ENCODE peak calls at places on chromosomes 12 and 14, in four cellular contexts. H is prostate gland, V is WERI-Rb-1, O is PC-3. C is an unnamed sample. For H3K27me3, the result is how much of the 10 kb centered on the place peaks cover.

GRCh38 chr14:69316449-69317391 is 56.8 kb downstream of the GALNT16 start:
- DNase-seq in H (no peak), V (no peak), O (peak), C (peak)

GRCh38 chr14:75559451-75560187 is 18.8 kb upstream of the FLVCR2 start:
- DNase-seq in H (peak), V (no peak), O (peak), C (peak)

GRCh38 chr12:5511644-5512584 is 80.0 kb downstream of the NTF3 start:
- DNase-seq in H (peak), V (no peak), O (peak), C (no peak)

GRCh38 chr12:70948976-70949336 is 28.4 kb upstream of the PTPRR start:
- DNase-seq in H (no peak), V (no peak), O (no peak), C (no peak)

GRCh38 chr12:82832091-82832490 is 145.4 kb downstream of the TMTC2 start:
- DNase-seq in H (no peak), V (no peak), O (no peak), C (no peak)

GRCh38 chr12:14975451-14975850 is 2.6 kb downstream of the PDE6H start:
- DNase-seq in H (no peak), V (no peak), O (no peak), C (no peak)

GRCh38 chr12:6962285-6963015 is 8.0 kb downstream of the PHB2 start:
- DNase-seq in H (peak), V (no peak), O (no peak), C (no peak)

GRCh38 chr14:56120091-56120632 is 2.0 kb downstream of the PELI2 start:
- DNase-seq in H (no peak), V (peak), O (no peak), C (no peak)

GRCh38 chr12:9741726-9742125 is 8.8 kb upstream of the CLECL1 start:
- DNase-seq in H (no peak), V (no peak), O (no peak), C (no peak)

GRCh38 chr14:52793061-52793460 is 1.7 kb upstream of the GNPNAT1 start:
- DNase-seq in H (no peak), V (no peak), O (no peak), C (no peak)

GRCh38 chr14:96271421-96271762 is 15.4 kb downstream of the BDKRB1 start:
- DNase-seq in H (no peak), V (no peak), O (no peak), C (peak)

GRCh38 chr14:104317500-104317805 is 179.1 kb downstream of the KIF26A start:
- DNase-seq in H (no peak), V (no peak), O (no peak), C (no peak)

GRCh38 chr12:91139981-91140659 is 28.8 kb upstream of the LUM start:
- DNase-seq in H (no peak), V (no peak), O (peak), C (peak)

GRCh38 chr14:48023881-48024280 is 348.5 kb upstream of the MDGA2 start:
- DNase-seq in H (no peak), V (no peak), O (no peak), C (peak)

GRCh38 chr14:69535230-69535848 is 39.3 kb downstream of the CCDC177 start:
- DNase-seq in H (peak), V (peak), O (peak), C (peak)

GRCh38 chr14:55102141-55102547 is 26.9 kb upstream of the LGALS3 start:
- DNase-seq in H (peak), V (no peak), O (peak), C (peak)

GRCh38 chr12:120630139-120630895 is 10.1 kb upstream of the CABP1 start:
- DNase-seq in H (no peak), V (peak), O (no peak), C (no peak)
- H3K4me3 ChIP-seq in H (no peak), V (no peak), O (no peak), C (no peak)

GRCh38 chr12:2013527-2014223 is 9.4 kb upstream of the DCP1B start:
- DNase-seq in H (no peak), V (no peak), O (no peak), C (no peak)

GRCh38 chr12:2008677-2009076 is 4.4 kb upstream of the DCP1B start:
- DNase-seq in H (no peak), V (no peak), O (no peak), C (no peak)

GRCh38 chr12:2013111-2013510 is 8.9 kb upstream of the DCP1B start:
- DNase-seq in H (no peak), V (no peak), O (no peak), C (no peak)

GRCh38 chr12:2009623-2010022 is 5.4 kb upstream of the DCP1B start:
- DNase-seq in H (no peak), V (no peak), O (no peak), C (no peak)

DNA sequence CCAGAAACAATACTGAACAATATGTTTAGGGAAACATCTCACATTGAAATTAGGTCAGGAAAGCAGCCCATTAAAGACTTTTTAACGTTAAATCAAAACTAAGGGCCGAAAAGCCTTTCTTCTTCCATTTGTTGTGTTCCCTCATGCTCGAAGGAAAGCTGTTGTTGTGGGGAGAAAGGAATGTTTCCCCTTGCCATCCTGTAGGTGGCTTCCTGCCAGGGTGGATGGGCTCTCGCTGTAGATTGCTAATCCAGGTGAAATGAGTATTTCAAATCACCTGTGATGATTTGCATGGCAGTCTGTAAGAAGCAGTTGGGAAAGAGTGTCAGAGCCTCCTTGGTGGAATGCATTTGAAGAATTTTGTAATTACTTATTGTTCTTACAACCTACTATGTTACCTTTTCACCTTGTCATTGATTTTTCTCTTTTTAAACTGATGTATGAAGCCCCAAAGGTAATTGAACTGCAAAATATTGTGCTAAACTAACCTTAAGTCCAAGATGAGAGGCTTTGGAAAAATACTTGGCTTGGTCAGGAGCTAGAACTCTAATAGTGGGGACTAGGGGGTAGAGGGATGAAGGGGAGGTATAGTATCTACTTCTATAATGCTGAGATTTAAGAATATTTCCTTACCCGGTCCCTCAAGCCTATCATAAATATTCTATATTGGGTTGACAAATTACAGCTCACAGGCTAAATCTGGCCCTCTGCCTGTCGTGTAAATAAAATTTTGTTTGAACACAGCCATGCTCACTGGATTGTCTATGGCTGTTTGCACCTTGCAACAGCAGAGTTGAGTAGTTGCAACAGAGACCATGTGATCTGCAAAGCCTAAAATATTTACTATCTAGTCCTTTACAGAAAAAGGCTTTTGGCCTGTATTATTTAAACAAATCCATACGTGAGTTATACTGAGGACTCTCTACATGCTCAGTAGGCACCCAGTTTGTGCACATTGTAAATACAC is 7.7 kb upstream of the DCP1B start:
- DNase-seq in H (no peak), V (no peak), O (no peak), C (no peak)
- TF ChIP-seq CTCF in H (no peak), V (peak), O (no peak), C (no peak)

GRCh38 chr12:49966511-49967041 is 4.9 kb downstream of the AQP5 start:
- DNase-seq in H (no peak), V (no peak), O (no peak), C (no peak)
- H3K27me3 ChIP-seq in H (under half), V (under half), O (under half), C (under half)

DNA sequence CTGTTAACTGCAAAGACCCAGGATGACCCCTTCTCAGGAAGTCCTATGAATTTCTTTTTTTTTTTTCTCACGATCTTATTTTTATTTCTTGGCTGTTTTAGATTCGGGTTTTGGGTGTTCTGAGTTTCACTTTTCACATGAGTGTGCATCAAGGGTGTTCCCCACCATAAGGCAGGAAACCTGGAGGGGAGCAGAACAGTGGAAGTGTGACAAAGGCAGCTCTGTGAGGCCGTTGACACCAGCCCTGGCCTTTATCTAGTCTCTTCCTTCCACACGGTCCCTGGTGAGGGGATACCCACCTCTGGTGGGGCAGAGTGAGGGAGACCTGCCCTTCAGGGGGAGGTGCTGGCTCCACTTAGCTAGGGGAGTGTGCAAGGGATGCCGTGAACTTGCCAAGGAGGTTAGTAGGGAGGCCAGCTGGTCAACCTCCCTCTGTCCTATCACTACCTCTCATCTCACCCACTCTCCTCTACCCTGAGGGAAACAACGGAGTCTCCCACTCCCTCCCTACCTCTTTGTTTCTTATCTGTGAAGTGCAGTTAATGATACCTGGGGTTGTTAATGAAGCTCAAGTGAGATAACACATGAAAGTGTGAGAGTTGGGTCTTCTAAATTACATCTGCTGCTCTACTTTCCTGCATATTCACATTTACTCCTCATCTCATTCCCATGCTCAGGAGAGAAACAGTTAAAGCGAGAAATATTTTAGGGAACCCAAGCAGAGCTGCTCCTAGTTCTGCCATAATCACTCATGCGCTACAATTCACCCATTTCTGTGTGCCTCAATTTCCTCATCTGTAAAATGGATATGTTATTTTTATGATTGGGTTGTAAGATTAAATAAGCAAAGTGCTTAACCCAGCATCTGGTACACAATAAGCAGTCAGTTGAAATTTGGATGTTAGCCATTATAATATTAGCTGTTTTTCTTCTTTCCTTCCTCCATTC is 4.4 kb upstream of the GALNT6 start:
- DNase-seq in H (no peak), V (no peak), O (no peak), C (no peak)
- H3K4me3 ChIP-seq in H (no peak), V (no peak), O (no peak), C (no peak)

DNA sequence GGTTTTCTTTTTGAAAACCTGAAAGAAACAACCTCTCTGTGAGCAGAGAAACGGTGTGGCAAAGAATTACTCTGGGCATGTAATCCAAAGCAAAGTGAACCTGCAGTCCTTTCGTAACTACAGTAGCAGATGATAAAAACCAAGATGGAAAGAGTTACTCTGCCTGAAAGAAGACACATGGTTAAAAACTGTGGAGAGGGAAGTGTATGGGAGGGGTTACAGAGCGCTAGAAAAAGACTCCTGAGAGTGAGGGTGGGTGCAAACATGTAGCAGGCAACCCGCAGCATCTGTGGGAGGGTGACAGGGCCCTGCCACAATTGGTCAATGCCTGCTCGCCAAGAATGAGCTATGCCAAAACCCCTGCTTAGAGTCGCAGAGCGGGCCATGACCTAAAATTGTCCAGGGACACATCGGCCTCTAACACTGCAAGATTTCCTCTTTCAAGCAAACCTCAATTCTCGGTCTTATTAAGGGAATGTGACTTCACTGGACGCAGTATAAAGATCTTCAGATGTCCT is 753 bp downstream of the PRKAG1 start:
- DNase-seq in H (no peak), V (no peak), O (peak), C (no peak)
- TF ChIP-seq CTCF in H (no peak), V (no peak), O (no peak), C (no peak)

DNA sequence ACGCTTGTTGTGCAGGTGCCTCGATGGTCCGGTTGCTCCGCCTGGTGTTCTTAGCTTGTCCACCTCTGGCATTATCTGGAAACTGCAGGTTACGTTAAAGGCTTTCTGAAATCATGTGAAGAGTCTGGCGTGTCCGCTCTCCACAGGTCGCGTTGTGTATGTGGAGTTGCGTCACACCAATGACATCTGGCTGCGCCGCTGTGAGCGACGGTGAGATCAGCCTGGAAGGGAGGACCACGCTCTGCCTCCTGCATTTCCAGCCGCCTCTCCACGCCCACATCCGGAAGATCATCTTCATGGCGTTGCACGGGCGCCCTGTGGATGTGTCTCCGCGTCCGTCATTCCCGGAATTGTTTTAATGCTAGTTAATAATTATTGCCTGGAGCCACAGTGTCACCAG is 50.6 kb upstream of the GALNT9 start:
- DNase-seq in H (no peak), V (no peak), O (no peak), C (no peak)
- H3K27me3 ChIP-seq in H (under half), V (under half), O (half or more), C (under half)

DNA sequence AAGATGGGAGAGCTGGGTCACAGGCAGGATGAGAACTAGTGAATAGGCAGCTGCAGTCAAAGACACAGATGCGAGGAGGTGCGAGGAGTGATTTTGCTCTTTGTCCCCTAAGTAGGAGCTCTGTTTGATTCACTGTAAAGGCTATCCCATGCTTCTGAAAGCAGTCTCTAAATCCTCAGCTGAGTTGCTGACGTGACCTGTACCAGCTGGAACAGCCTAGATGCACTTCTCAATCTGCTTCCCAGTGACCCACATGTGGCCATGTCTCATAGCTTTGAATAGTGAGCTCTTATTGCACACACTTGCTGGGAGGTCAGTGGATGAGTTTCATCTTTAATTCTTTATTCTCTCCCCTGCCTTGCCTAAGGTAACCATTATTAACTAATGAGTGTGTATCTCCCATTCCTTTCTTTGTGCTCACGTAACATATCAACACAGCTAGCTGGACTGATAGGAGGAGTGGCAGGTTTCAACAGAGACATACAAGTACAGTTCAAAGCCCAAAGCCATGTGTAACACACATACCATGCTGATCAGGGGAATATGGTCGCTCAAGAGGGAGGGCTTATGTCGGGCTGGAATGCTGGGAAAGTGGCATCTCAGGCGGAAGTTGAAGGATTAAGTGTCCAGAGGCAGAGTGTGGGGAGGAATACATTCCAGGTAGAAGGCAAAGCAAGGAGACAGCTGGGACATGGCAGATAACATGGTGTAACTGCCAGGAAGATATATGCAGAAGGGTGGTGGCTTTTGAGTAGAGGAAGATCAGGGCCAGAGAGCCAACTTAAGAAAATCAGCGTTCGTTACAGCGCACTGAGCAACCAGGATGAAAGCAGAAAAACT is 15.4 kb upstream of the YY1 start:
- DNase-seq in H (no peak), V (peak), O (no peak), C (peak)
- H3K4me3 ChIP-seq in H (no peak), V (peak), O (no peak), C (no peak)

GRCh38 chr12:98998697-98999299 is 353.7 kb downstream of the APAF1 start:
- DNase-seq in H (no peak), V (no peak), O (peak), C (peak)
- TF ChIP-seq CTCF in H (no peak), V (peak), O (peak), C (peak)

GRCh38 chr12:53765891-53766290 is 14.1 kb upstream of the CISTR start:
- DNase-seq in H (no peak), V (no peak), O (no peak), C (no peak)
- H3K27me3 ChIP-seq in H (under half), V (under half), O (under half), C (under half)

GRCh38 chr12:26830358-26830757 is 2.6 kb downstream of the ITPR2 start:
- DNase-seq in H (no peak), V (no peak), O (no peak), C (no peak)

GRCh38 chr12:26830783-26831601 is 2.0 kb downstream of the ITPR2 start:
- DNase-seq in H (no peak), V (no peak), O (no peak), C (no peak)

GRCh38 chr12:26826437-26826836 is 6.6 kb downstream of the ITPR2 start:
- DNase-seq in H (no peak), V (no peak), O (no peak), C (no peak)

GRCh38 chr12:26825459-26826016 is 7.5 kb downstream of the ITPR2 start:
- DNase-seq in H (no peak), V (no peak), O (no peak), C (no peak)

GRCh38 chr12:26828315-26828714 is 4.7 kb downstream of the ITPR2 start:
- DNase-seq in H (no peak), V (no peak), O (no peak), C (no peak)
- H3K4me3 ChIP-seq in H (no peak), V (no peak), O (no peak), C (no peak)

C was measured in bronchial epithelial cell.